ENCODE peak calls at places on chromosomes 4 and X, in eight cellular contexts. O is germinal center, D is GM19239, K is neuronal stem cell, Z is ascending aorta, F is left kidney, R is SW480, W is neural crest cell. L is an unnamed sample.

GRCh38 chr4:26803462-26803861 is 57.2 kb upstream of the STIM2 start:
- DNase-seq in W (no peak), O (no peak), Z (no peak), D (no peak), F (peak), K (peak), R (no peak), L (no peak)

GRCh38 chr4:151744614-151745013 is 16.2 kb downstream of the GATB start:
- DNase-seq in Z (no peak), K (no peak), O (no peak), F (peak), W (no peak), D (no peak), R (peak), L (no peak)

GRCh38 chr4:89111833-89112563 is 665 bp downstream of the TIGD2 start:
- DNase-seq in R (peak), D (no peak), Z (no peak), O (no peak), K (no peak), F (peak), W (no peak), L (no peak)

GRCh38 chr4:40232610-40233009 is 35.8 kb downstream of the RHOH start:
- DNase-seq in O (no peak), Z (no peak), F (no peak), K (no peak), D (no peak), R (no peak), W (no peak), L (no peak)

GRCh38 chr4:183172881-183173280 is 73.8 kb downstream of the WWC2 start:
- DNase-seq in K (no peak), W (no peak), R (no peak), F (no peak), D (no peak), Z (no peak), O (no peak), L (no peak)

GRCh38 chrX:71542411-71542810 is 9.5 kb downstream of the OGT start:
- DNase-seq in R (no peak), K (no peak), Z (no peak), F (no peak), D (no peak), W (no peak), O (no peak), L (no peak)

GRCh38 chr4:53307819-53308773 is 57.8 kb downstream of the SCFD2 start:
- DNase-seq in F (no peak), D (no peak), R (no peak), W (no peak), K (no peak), O (no peak), Z (no peak), L (no peak)

GRCh38 chr4:175290401-175290800 is 372.2 kb downstream of the ADAM29 start:
- DNase-seq in F (no peak), K (no peak), W (no peak), O (no peak), Z (no peak), D (no peak), R (no peak), L (no peak)

GRCh38 chr4:94534401-94535312 is 82.9 kb downstream of the PDLIM5 start:
- DNase-seq in F (no peak), D (peak), R (no peak), Z (no peak), O (no peak), W (no peak), K (no peak), L (peak)

GRCh38 chrX:46298821-46299220 is 246.4 kb downstream of the ZNF674 start:
- DNase-seq in Z (no peak), F (no peak), O (no peak), K (no peak), W (no peak), R (no peak), D (no peak), L (no peak)

GRCh38 chr4:144223654-144224053 is 83.1 kb upstream of the GYPA start:
- DNase-seq in D (no peak), K (no peak), F (no peak), O (no peak), R (no peak), W (no peak), Z (no peak), L (no peak)

GRCh38 chrX:123481908-123482873 is 250.7 kb downstream of the THOC2 start:
- DNase-seq in R (no peak), Z (no peak), O (no peak), F (no peak), K (peak), W (no peak), D (no peak), L (no peak)

GRCh38 chrX:31743004-31743403 is 671.2 kb upstream of the FTHL17 start:
- DNase-seq in Z (no peak), F (no peak), R (no peak), W (no peak), O (no peak), K (no peak), D (no peak), L (no peak)

GRCh38 chr4:13455411-13455810 is 28.7 kb downstream of the RAB28 start:
- DNase-seq in K (no peak), W (no peak), F (no peak), Z (no peak), O (no peak), R (no peak), D (no peak), L (no peak)

GRCh38 chr4:10619220-10619619 is 65.3 kb downstream of the CLNK start:
- DNase-seq in D (no peak), Z (no peak), O (no peak), F (peak), K (no peak), R (peak), W (no peak), L (no peak)

GRCh38 chr4:95910749-95911148 is 70.9 kb downstream of the PDHA2 start:
- DNase-seq in O (no peak), K (no peak), W (no peak), Z (no peak), R (no peak), F (peak), D (no peak), L (no peak)

L was measured in SIG-M5.